ENCODE peak calls at places on chromosomes 13 and 19, in six cellular contexts. A, X, I, H, D and L are unnamed samples.

GRCh38 chr13:75861786-75862185 is 225.7 kb downstream of the LMO7 start:
- DNase-seq in A (no peak), X (no peak), I (no peak), H (no peak), D (no peak), L (no peak)

GRCh38 chr13:113903912-113904311 is 40.0 kb upstream of the GAS6 start:
- DNase-seq in A (no peak), X (no peak), I (no peak), H (no peak), D (no peak), L (no peak)

GRCh38 chr19:17658666-17659065 is 29.5 kb downstream of the UNC13A start:
- DNase-seq in A (no peak), X (no peak), I (no peak), H (no peak), D (no peak), L (no peak)

GRCh38 chr19:17078038-17078919 is 2.7 kb downstream of the MYO9B start:
- DNase-seq in A (no peak), X (no peak), I (no peak), H (no peak), D (no peak), L (no peak)

GRCh38 chr13:102333320-102334181 is 68.3 kb downstream of the FGF14 start:
- DNase-seq in A (no peak), X (no peak), I (no peak), H (peak), D (no peak), L (no peak)

GRCh38 chr19:6042776-6043726 is 65.1 kb upstream of the RANBP3 start:
- DNase-seq in A (peak), X (no peak), I (no peak), H (no peak), D (no peak), L (no peak)

GRCh38 chr19:43674630-43674982 is 4.6 kb upstream of the PLAUR start:
- DNase-seq in A (no peak), X (no peak), I (no peak), H (no peak), D (no peak), L (no peak)

GRCh38 chr19:55044771-55045716 is 7.0 kb upstream of the GP6 start:
- DNase-seq in A (peak), X (no peak), I (no peak), H (no peak), D (peak), L (no peak)

GRCh38 chr13:103246581-103247200 is 180.5 kb upstream of the SLC10A2 start:
- DNase-seq in A (no peak), X (no peak), I (no peak), H (no peak), D (no peak), L (no peak)

GRCh38 chr13:74920361-74920760 is 561.6 kb downstream of the TBC1D4 start:
- DNase-seq in A (no peak), X (no peak), I (no peak), H (no peak), D (no peak), L (no peak)

GRCh38 chr13:72651196-72651595 is 76.2 kb downstream of the MZT1 start:
- DNase-seq in A (no peak), X (no peak), I (no peak), H (peak), D (no peak), L (no peak)

GRCh38 chr19:46605356-46605821 is 4.3 kb downstream of the CALM3 start:
- DNase-seq in A (peak), X (no peak), I (peak), H (no peak), D (peak), L (no peak)

GRCh38 chr13:108915095-108915633 is 285.8 kb downstream of the MYO16 start:
- DNase-seq in A (no peak), X (no peak), I (no peak), H (peak), D (no peak), L (no peak)

GRCh38 chr13:27919934-27920676 is at the start of gene PDX1:
- DNase-seq in A (no peak), X (peak), I (no peak), H (peak), D (no peak), L (no peak)

GRCh38 chr19:19064098-19064722 is 416 bp downstream of the SLC25A42 start:
- DNase-seq in A (no peak), X (peak), I (no peak), H (no peak), D (no peak), L (no peak)

GRCh38 chr13:94550030-94550738 is 45.8 kb downstream of the TGDS start:
- DNase-seq in A (no peak), X (no peak), I (no peak), H (peak), D (no peak), L (no peak)

GRCh38 chr19:35204799-35205732 is 23.5 kb downstream of the FAM187B start:
- DNase-seq in A (no peak), X (peak), I (peak), H (peak), D (no peak), L (peak)

GRCh38 chr19:31408460-31409124 is 59.4 kb upstream of the TSHZ3 start:
- DNase-seq in A (no peak), X (no peak), I (no peak), H (no peak), D (no peak), L (no peak)

GRCh38 chr19:54114340-54114826 is 1.1 kb downstream of the TFPT start:
- DNase-seq in A (no peak), X (peak), I (peak), H (peak), D (no peak), L (no peak)

GRCh38 chr19:23799321-23799720 is 40.6 kb upstream of the ZNF681 start:
- DNase-seq in A (no peak), X (no peak), I (no peak), H (no peak), D (no peak), L (no peak)

GRCh38 chr19:19205416-19206410 is 2.5 kb upstream of the NR2C2AP start:
- DNase-seq in A (no peak), X (no peak), I (no peak), H (no peak), D (no peak), L (no peak)

GRCh38 chr13:46553521-46553885 is 533 bp downstream of the LRCH1 start:
- DNase-seq in A (peak), X (no peak), I (no peak), H (peak), D (peak), L (no peak)

GRCh38 chr13:34884366-34884765 is 57.7 kb upstream of the NBEA start:
- DNase-seq in A (no peak), X (no peak), I (no peak), H (no peak), D (no peak), L (no peak)

GRCh38 chr13:49185264-49185663 is 34.9 kb upstream of the MLNR start:
- DNase-seq in A (no peak), X (no peak), I (no peak), H (no peak), D (no peak), L (no peak)

GRCh38 chr13:53513199-53513598 is 484.6 kb downstream of the OLFM4 start:
- DNase-seq in A (no peak), X (no peak), I (no peak), H (peak), D (no peak), L (no peak)

DNA sequence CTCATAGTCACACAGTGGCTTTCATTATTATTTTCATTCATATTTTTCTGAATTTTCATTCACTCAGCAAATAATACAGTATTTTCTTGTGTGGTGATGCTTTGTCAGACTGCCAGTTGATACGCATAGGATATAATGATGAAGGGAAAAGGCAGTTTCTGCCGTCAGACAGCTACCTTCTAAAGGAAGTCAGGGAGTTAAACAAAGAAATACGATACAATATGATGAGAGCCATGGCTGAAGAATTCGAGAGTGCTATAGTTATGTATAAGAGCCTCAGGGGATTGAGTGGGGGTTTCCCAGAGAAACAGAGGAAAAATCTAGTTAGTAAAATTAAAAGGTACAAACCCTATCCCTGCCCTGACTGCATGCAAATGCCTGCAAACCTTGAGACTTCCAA is 479.1 kb downstream of the OLFM4 start:
- DNase-seq in A (no peak), X (no peak), I (no peak), H (peak), D (no peak), L (no peak)
- TF ChIP-seq POLR2AphosphoS5 in A (no peak), X (no peak), I (no peak), H (no peak), D (no peak), L (no peak)

DNA sequence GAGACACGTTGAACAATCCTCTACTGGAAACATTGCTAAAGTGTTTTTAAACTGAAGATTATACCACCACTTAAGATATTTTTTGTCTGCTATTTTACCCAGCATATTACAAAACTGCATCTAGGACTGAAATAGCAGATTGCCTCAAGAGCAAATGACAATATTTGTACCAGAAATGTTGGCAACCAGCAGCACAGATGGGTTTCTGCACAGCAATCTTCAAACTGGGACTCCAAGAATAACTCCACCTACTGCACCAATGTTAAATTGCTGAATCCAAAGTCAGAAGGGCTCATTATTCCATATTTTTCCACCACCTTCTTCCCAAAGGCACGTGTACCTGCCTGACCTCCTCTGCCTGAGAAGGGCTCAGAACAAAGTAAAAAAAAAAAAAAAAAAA is 79.6 kb downstream of the FOXO1 start:
- DNase-seq in A (no peak), X (no peak), I (no peak), H (no peak), D (no peak), L (no peak)
- TF ChIP-seq POLR2AphosphoS5 in A (no peak), X (no peak), I (no peak), H (no peak), D (no peak), L (no peak)

GRCh38 chr19:37251308-37252229 is 33.6 kb downstream of the ZNF383 start:
- DNase-seq in A (peak), X (peak), I (peak), H (no peak), D (peak), L (peak)
- TF ChIP-seq POLR2AphosphoS5 in A (no peak), X (no peak), I (peak), H (no peak), D (peak), L (peak)

GRCh38 chr19:45156231-45156630 is 4.6 kb downstream of the NKPD1 start:
- DNase-seq in A (no peak), X (no peak), I (no peak), H (peak), D (no peak), L (no peak)
- TF ChIP-seq POLR2AphosphoS5 in A (no peak), X (no peak), I (no peak), H (no peak), D (no peak), L (no peak)

GRCh38 chr19:2072757-2073551 is 21.9 kb upstream of the MKNK2 start:
- DNase-seq in A (no peak), X (no peak), I (peak), H (no peak), D (no peak), L (no peak)

GRCh38 chr19:2070986-2071673 is 20.1 kb upstream of the MKNK2 start:
- DNase-seq in A (no peak), X (no peak), I (no peak), H (no peak), D (no peak), L (no peak)

GRCh38 chr19:2064788-2065524 is 13.9 kb upstream of the MKNK2 start:
- DNase-seq in A (no peak), X (no peak), I (peak), H (no peak), D (peak), L (no peak)

DNA sequence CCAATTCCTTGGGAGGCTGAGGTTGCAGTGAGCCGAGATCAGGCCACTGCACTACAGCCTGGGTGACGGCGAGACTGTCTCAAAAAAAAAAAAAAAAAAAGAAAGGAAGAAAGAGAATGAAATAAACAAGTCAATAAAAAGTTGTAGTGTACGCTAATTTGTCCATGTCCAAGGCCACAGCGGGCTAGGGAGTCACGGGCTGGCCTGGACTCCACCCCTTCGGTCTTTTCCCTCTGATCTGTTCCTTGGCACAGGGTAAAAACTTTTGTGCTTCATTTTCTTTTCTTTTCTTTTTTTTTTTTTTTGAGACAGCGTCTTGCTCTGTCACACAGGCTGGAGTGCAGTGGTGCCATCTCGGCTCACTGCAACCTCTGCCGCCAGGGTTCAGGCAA is 19.4 kb upstream of the MKNK2 start:
- DNase-seq in A (no peak), X (peak), I (no peak), H (no peak), D (no peak), L (no peak)
- TF ChIP-seq POLR2AphosphoS5 in A (no peak), X (peak), I (no peak), H (no peak), D (no peak), L (no peak)

GRCh38 chr13:39322836-39323585 is 280.0 kb downstream of the LHFPL6 start:
- DNase-seq in A (no peak), X (no peak), I (no peak), H (no peak), D (no peak), L (no peak)
- TF ChIP-seq POLR2AphosphoS5 in A (no peak), X (no peak), I (no peak), H (no peak), D (no peak), L (no peak)

GRCh38 chr19:41297628-41298326 is 12.2 kb upstream of the CCDC97 start:
- DNase-seq in A (no peak), X (peak), I (peak), H (no peak), D (peak), L (peak)

GRCh38 chr19:41296323-41296935 is 13.5 kb upstream of the CCDC97 start:
- DNase-seq in A (no peak), X (peak), I (no peak), H (no peak), D (no peak), L (no peak)

GRCh38 chr19:41298327-41298964 is 11.5 kb upstream of the CCDC97 start:
- DNase-seq in A (peak), X (peak), I (no peak), H (no peak), D (peak), L (no peak)

GRCh38 chr19:41299755-41300089 is 10.2 kb upstream of the CCDC97 start:
- DNase-seq in A (no peak), X (peak), I (no peak), H (no peak), D (peak), L (no peak)

GRCh38 chr19:41299046-41299754 is 10.8 kb upstream of the CCDC97 start:
- DNase-seq in A (no peak), X (peak), I (no peak), H (no peak), D (peak), L (no peak)
- TF ChIP-seq POLR2AphosphoS5 in A (peak), X (peak), I (peak), H (no peak), D (no peak), L (no peak)

DNA sequence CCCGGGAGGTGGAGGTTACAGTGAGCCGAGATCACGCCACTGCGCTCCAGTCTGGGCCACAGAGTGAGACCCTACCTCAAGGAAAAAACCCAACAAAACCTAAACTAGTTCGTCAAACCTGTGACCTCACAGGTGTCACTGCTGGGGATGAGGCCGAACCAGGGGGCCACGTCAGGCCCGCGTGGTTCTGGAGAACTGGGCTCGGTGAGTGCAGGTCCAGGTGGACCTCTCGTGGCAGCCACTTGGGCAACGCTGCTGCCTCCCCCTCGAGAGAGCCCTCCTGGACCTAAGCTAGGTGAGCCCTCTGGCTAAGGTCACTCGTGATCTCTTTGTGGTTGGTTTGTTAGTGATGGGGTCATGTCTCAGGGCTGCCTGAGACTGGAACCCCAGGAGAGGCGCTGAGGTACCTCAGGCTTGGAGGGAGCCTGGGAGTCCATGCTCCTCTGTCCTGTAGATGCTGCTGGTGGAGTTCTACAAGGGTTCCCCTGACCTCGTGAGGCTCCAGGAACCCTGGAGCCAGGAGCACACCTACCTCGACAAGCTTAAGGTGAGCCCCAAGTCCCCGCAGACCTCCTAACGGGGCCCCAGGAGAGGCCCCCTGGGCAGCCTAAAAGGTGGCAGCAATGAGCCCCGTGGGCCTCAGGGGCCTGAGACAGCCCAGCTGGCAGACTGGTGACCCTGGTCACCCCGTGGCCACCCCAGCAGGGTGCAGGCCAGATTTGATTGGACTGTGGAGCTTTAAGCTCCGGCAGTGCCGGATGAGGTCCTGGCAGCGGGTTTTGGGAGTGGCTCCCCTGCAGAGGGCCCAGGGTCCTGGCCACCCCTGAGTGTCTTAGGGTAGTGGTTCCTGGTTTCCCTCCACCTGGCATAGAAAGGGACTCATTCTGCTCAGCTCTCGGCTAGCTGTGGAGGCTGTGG is 15.6 kb downstream of the MPND start:
- DNase-seq in A (no peak), X (no peak), I (no peak), H (no peak), D (no peak), L (no peak)
- TF ChIP-seq POLR2AphosphoS5 in A (no peak), X (no peak), I (peak), H (no peak), D (no peak), L (no peak)

GRCh38 chr19:14081797-14082674 is 3.5 kb downstream of the C19orf67 start:
- DNase-seq in A (peak), X (peak), I (no peak), H (no peak), D (peak), L (no peak)
- TF ChIP-seq POLR2AphosphoS5 in A (no peak), X (no peak), I (no peak), H (peak), D (no peak), L (no peak)